ENCODE peak calls at places on chromosomes 13 and 19, in six cellular contexts. C, G, E, D, W and Y are unnamed samples.

GRCh38 chr13:51541809-51542258 is 42.4 kb upstream of the WDFY2 start:
- ATAC-seq in C (peak; percentile 68), G (no peak), E (no peak), D (no peak), W (no peak), Y (no peak)

GRCh38 chr13:73983109-73983508 is 151.1 kb downstream of the KLF12 start:
- ATAC-seq in C (no peak), G (no peak), E (peak; percentile 67), D (no peak), W (no peak), Y (no peak)

GRCh38 chr19:17021793-17022590 is 4.6 kb downstream of the CPAMD8 start:
- ATAC-seq in C (peak; percentile 72), G (no peak), E (peak; percentile 46), D (no peak), W (peak; percentile 66), Y (no peak)

GRCh38 chr19:583198-583967 is 6.3 kb upstream of the HCN2 start:
- ATAC-seq in C (no peak), G (no peak), E (no peak), D (no peak), W (no peak), Y (no peak)

GRCh38 chr13:111929036-111929616 is 137.8 kb upstream of the SOX1 start:
- ATAC-seq in C (no peak), G (no peak), E (no peak), D (no peak), W (no peak), Y (no peak)

GRCh38 chr19:37007587-37008220 is 70.5 kb upstream of the ZNF420 start:
- ATAC-seq in C (peak; percentile 85), G (no peak), E (peak; percentile 90), D (peak; percentile 63), W (peak; percentile 93), Y (peak; percentile 71)

GRCh38 chr19:39409886-39410619 is 2.4 kb upstream of the PLEKHG2 start:
- ATAC-seq in C (peak; percentile 2), G (peak; percentile 7), E (peak; percentile 36), D (peak; percentile 19), W (peak; percentile 44), Y (peak; percentile 36)

GRCh38 chr13:24038405-24038804 is 122.1 kb upstream of the SPATA13 start:
- ATAC-seq in C (peak; percentile 4), G (no peak), E (no peak), D (no peak), W (no peak), Y (peak; percentile 59)

GRCh38 chr19:52722062-52723005 is 12.5 kb downstream of the ZNF611 start:
- ATAC-seq in C (no peak), G (no peak), E (no peak), D (no peak), W (no peak), Y (no peak)

GRCh38 chr19:54577334-54577733 is 3.7 kb downstream of the LILRA2 start:
- ATAC-seq in C (no peak), G (no peak), E (no peak), D (no peak), W (no peak), Y (no peak)

GRCh38 chr13:34899888-34900287 is 42.2 kb upstream of the NBEA start:
- ATAC-seq in C (no peak), G (no peak), E (no peak), D (no peak), W (no peak), Y (no peak)

GRCh38 chr13:78593652-78594494 is 9.5 kb downstream of the POU4F1 start:
- ATAC-seq in C (no peak), G (no peak), E (no peak), D (no peak), W (no peak), Y (no peak)

GRCh38 chr19:11286312-11286974 is 9.5 kb upstream of the TSPAN16 start:
- ATAC-seq in C (peak; percentile 21), G (no peak), E (peak; percentile 80), D (peak; percentile 41), W (no peak), Y (no peak)

GRCh38 chr13:30191491-30192100 is 115.8 kb downstream of the KATNAL1 start:
- ATAC-seq in C (no peak), G (no peak), E (no peak), D (no peak), W (no peak), Y (peak; percentile 35)

GRCh38 chr13:110617326-110618072 is 2.2 kb downstream of the NAXD start:
- ATAC-seq in C (peak; percentile 62), G (no peak), E (no peak), D (no peak), W (no peak), Y (no peak)

GRCh38 chr13:76225815-76226489 is 589.8 kb downstream of the LMO7 start:
- ATAC-seq in C (peak; percentile 45), G (peak; percentile 99), E (peak; percentile 94), D (no peak), W (no peak), Y (no peak)

GRCh38 chr13:42561752-42562467 is 12.0 kb upstream of the TNFSF11 start:
- ATAC-seq in C (no peak), G (no peak), E (no peak), D (no peak), W (peak; percentile 80), Y (peak; percentile 93)

GRCh38 chr13:72457151-72457550 is 270.3 kb downstream of the MZT1 start:
- ATAC-seq in C (no peak), G (no peak), E (no peak), D (no peak), W (no peak), Y (no peak)

GRCh38 chr13:71799320-71799719 is 67.7 kb downstream of the DACH1 start:
- ATAC-seq in C (no peak), G (no peak), E (no peak), D (no peak), W (no peak), Y (no peak)

GRCh38 chr19:23474761-23475160 is 79.5 kb upstream of the ZNF91 start:
- ATAC-seq in C (no peak), G (no peak), E (no peak), D (no peak), W (no peak), Y (no peak)

GRCh38 chr19:11105014-11105636 is 15.9 kb downstream of the LDLR start:
- ATAC-seq in C (no peak), G (no peak), E (no peak), D (no peak), W (no peak), Y (no peak)

GRCh38 chr13:106246817-106247216 is 288.6 kb downstream of the EFNB2 start:
- ATAC-seq in C (no peak), G (no peak), E (no peak), D (no peak), W (no peak), Y (no peak)

GRCh38 chr13:32617112-32617511 is 30.9 kb downstream of the PDS5B start:
- ATAC-seq in C (no peak), G (no peak), E (no peak), D (no peak), W (no peak), Y (no peak)

GRCh38 chr13:83453723-83454122 is 428.6 kb downstream of the SLITRK1 start:
- ATAC-seq in C (no peak), G (no peak), E (no peak), D (no peak), W (peak; percentile 21), Y (no peak)

GRCh38 chr13:113874579-113875428 is 10.9 kb upstream of the GAS6 start:
- ATAC-seq in C (no peak), G (no peak), E (no peak), D (no peak), W (peak; percentile 77), Y (no peak)

GRCh38 chr13:112690242-112690943 is 555 bp downstream of the ATP11A start:
- ATAC-seq in C (peak; percentile 4), G (peak; percentile 39), E (peak; percentile 2), D (peak; percentile 24), W (peak; percentile 37), Y (peak; percentile 15)

GRCh38 chr13:106815545-106815944 is 247.6 kb upstream of the ARGLU1 start:
- ATAC-seq in C (no peak), G (no peak), E (no peak), D (no peak), W (no peak), Y (no peak)

GRCh38 chr13:27472941-27473340 is 22.6 kb upstream of the MTIF3 start:
- ATAC-seq in C (no peak), G (no peak), E (no peak), D (no peak), W (no peak), Y (no peak)

GRCh38 chr13:94586371-94586770 is 9.6 kb downstream of the TGDS start:
- ATAC-seq in C (no peak), G (no peak), E (no peak), D (no peak), W (no peak), Y (no peak)

GRCh38 chr13:53758946-53759345 is 730.3 kb downstream of the OLFM4 start:
- ATAC-seq in C (no peak), G (no peak), E (no peak), D (no peak), W (no peak), Y (no peak)

GRCh38 chr13:33514362-33514761 is 228.8 kb upstream of the STARD13 start:
- ATAC-seq in C (no peak), G (no peak), E (no peak), D (no peak), W (no peak), Y (no peak)

GRCh38 chr19:23395041-23395721 is at the start of gene ZNF91:
- ATAC-seq in C (peak; percentile 94), G (peak; percentile 98), E (peak; percentile 97), D (peak; percentile 97), W (peak; percentile 97), Y (peak; percentile 98)